ENCODE peak calls at places on chromosomes 12 and 14, in six cellular contexts. One of them, this sample, is unnamed.

GRCh38 chr14:52117433-52117832 is 48.6 kb upstream of the NID2 start:
- DNase-seq in Calu3: no peak
- DNase-seq in B cell: no peak
- DNase-seq in OCI-LY7: no peak
- DNase-seq in AG09309: peak; percentile 11
- DNase-seq in NB4: no peak
- DNase-seq in this sample: peak; percentile 72

GRCh38 chr12:11869901-11870300 is 200.8 kb upstream of the BCL2L14 start:
- DNase-seq in Calu3: no peak
- DNase-seq in B cell: no peak
- DNase-seq in OCI-LY7: no peak
- DNase-seq in AG09309: no peak
- DNase-seq in NB4: no peak
- DNase-seq in this sample: no peak

GRCh38 chr12:4960030-4960429 is 50.3 kb downstream of the KCNA1 start:
- DNase-seq in Calu3: no peak
- DNase-seq in B cell: no peak
- DNase-seq in OCI-LY7: no peak
- DNase-seq in AG09309: no peak
- DNase-seq in NB4: no peak
- DNase-seq in this sample: no peak

GRCh38 chr12:93684716-93685115 is 7.5 kb downstream of the CRADD start:
- DNase-seq in Calu3: no peak
- DNase-seq in B cell: no peak
- DNase-seq in OCI-LY7: no peak
- DNase-seq in AG09309: no peak
- DNase-seq in NB4: no peak
- DNase-seq in this sample: no peak

GRCh38 chr14:72745991-72746980 is 147.6 kb downstream of the DPF3 start:
- DNase-seq in Calu3: no peak
- DNase-seq in B cell: no peak
- DNase-seq in OCI-LY7: no peak
- DNase-seq in AG09309: peak; percentile 60
- DNase-seq in NB4: no peak
- DNase-seq in this sample: peak; percentile 41

GRCh38 chr12:113850309-113851056 is 115.6 kb downstream of the RBM19 start:
- DNase-seq in Calu3: no peak
- DNase-seq in B cell: no peak
- DNase-seq in OCI-LY7: no peak
- DNase-seq in AG09309: no peak
- DNase-seq in NB4: no peak
- DNase-seq in this sample: peak; percentile 21

GRCh38 chr12:122834921-122835692 is at the start of gene HIP1R:
- DNase-seq in Calu3: peak; percentile 71
- DNase-seq in B cell: peak; percentile 95
- DNase-seq in OCI-LY7: peak; percentile 69
- DNase-seq in AG09309: no peak
- DNase-seq in NB4: peak; percentile 63
- DNase-seq in this sample: peak; percentile 16

GRCh38 chr12:106327256-106327852 is 24.8 kb downstream of the TCP11L2 start:
- DNase-seq in Calu3: no peak
- DNase-seq in B cell: no peak
- DNase-seq in OCI-LY7: no peak
- DNase-seq in AG09309: no peak
- DNase-seq in NB4: no peak
- DNase-seq in this sample: no peak

GRCh38 chr14:35333797-35334743 is 41.9 kb downstream of the PSMA6 start:
- DNase-seq in Calu3: no peak
- DNase-seq in B cell: no peak
- DNase-seq in OCI-LY7: no peak
- DNase-seq in AG09309: no peak
- DNase-seq in NB4: peak; percentile 53
- DNase-seq in this sample: no peak

GRCh38 chr12:59158681-59159080 is 238.4 kb upstream of the LRIG3 start:
- DNase-seq in Calu3: no peak
- DNase-seq in B cell: no peak
- DNase-seq in OCI-LY7: no peak
- DNase-seq in AG09309: no peak
- DNase-seq in NB4: no peak
- DNase-seq in this sample: no peak

GRCh38 chr12:89448526-89448925 is 76.1 kb downstream of the GALNT4 start:
- DNase-seq in Calu3: no peak
- DNase-seq in B cell: no peak
- DNase-seq in OCI-LY7: no peak
- DNase-seq in AG09309: no peak
- DNase-seq in NB4: no peak
- DNase-seq in this sample: no peak

GRCh38 chr12:101670007-101670671 is 27.3 kb upstream of the CHPT1 start:
- DNase-seq in Calu3: peak; percentile 45
- DNase-seq in B cell: peak; percentile 13
- DNase-seq in OCI-LY7: peak; percentile 75
- DNase-seq in AG09309: peak; percentile 29
- DNase-seq in NB4: peak; percentile 85
- DNase-seq in this sample: peak; percentile 76
- TF ChIP-seq CTCF in Calu3: peak; percentile 48
- TF ChIP-seq CTCF in B cell: peak; percentile 75
- TF ChIP-seq CTCF in OCI-LY7: peak; percentile 79
- TF ChIP-seq CTCF in AG09309: peak; percentile 53
- TF ChIP-seq CTCF in NB4: peak; percentile 83
- TF ChIP-seq CTCF in this sample: peak; percentile 82

DNA sequence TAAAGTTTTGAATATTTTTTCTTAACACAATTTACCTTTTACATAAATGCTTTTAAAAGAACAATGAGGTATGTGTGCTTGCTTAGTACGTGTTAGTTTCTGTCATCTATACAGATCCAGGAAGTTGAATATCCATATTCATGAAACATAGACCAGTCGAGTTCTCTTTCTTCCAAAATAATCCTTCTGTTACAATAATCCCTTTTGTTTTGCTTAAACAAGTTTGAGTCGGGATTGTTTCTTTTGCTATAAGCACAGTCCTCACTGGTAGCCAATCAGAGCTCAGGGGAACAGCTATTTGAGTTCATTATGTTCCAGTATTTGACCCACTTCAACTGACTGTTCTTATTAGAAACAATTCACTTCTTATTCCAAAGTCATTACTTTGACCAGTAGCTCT is 214.7 kb upstream of the FLRT2 start:
- DNase-seq in Calu3: no peak
- DNase-seq in B cell: no peak
- DNase-seq in OCI-LY7: no peak
- DNase-seq in AG09309: no peak
- DNase-seq in NB4: no peak
- DNase-seq in this sample: no peak
- TF ChIP-seq CTCF in Calu3: no peak
- TF ChIP-seq CTCF in B cell: no peak
- TF ChIP-seq CTCF in OCI-LY7: no peak
- TF ChIP-seq CTCF in AG09309: no peak
- TF ChIP-seq CTCF in NB4: no peak
- TF ChIP-seq CTCF in this sample: no peak

GRCh38 chr14:49893309-49894213 is 679 bp downstream of the ARF6 start:
- DNase-seq in Calu3: peak; percentile 63
- DNase-seq in B cell: peak; percentile 84
- DNase-seq in OCI-LY7: peak; percentile 66
- DNase-seq in AG09309: no peak
- DNase-seq in NB4: peak; percentile 85
- DNase-seq in this sample: peak; percentile 51

GRCh38 chr14:49895480-49895879 is 2.6 kb downstream of the ARF6 start:
- DNase-seq in Calu3: no peak
- DNase-seq in B cell: no peak
- DNase-seq in OCI-LY7: peak; percentile 34
- DNase-seq in AG09309: no peak
- DNase-seq in NB4: peak; percentile 28
- DNase-seq in this sample: no peak

GRCh38 chr14:49892301-49892635 is 614 bp upstream of the ARF6 start:
- DNase-seq in Calu3: no peak
- DNase-seq in B cell: peak; percentile 64
- DNase-seq in OCI-LY7: peak; percentile 89
- DNase-seq in AG09309: peak; percentile 55
- DNase-seq in NB4: peak; percentile 85
- DNase-seq in this sample: peak; percentile 90

GRCh38 chr14:49896956-49897355 is 4.1 kb downstream of the ARF6 start:
- DNase-seq in Calu3: no peak
- DNase-seq in B cell: no peak
- DNase-seq in OCI-LY7: no peak
- DNase-seq in AG09309: no peak
- DNase-seq in NB4: peak; percentile 65
- DNase-seq in this sample: no peak

GRCh38 chr14:49892636-49893308 is at the start of gene ARF6:
- DNase-seq in Calu3: peak; percentile 98
- DNase-seq in B cell: peak; percentile 97
- DNase-seq in OCI-LY7: peak; percentile 99
- DNase-seq in AG09309: peak; percentile 85
- DNase-seq in NB4: peak; percentile 98
- DNase-seq in this sample: peak; percentile 98
- TF ChIP-seq CTCF in Calu3: no peak
- TF ChIP-seq CTCF in B cell: no peak
- TF ChIP-seq CTCF in OCI-LY7: no peak
- TF ChIP-seq CTCF in AG09309: no peak
- TF ChIP-seq CTCF in NB4: no peak
- TF ChIP-seq CTCF in this sample: no peak

GRCh38 chr12:69254046-69254445 is 14.7 kb downstream of the CPSF6 start:
- DNase-seq in Calu3: no peak
- DNase-seq in B cell: peak; percentile 15
- DNase-seq in OCI-LY7: peak; percentile 47
- DNase-seq in AG09309: no peak
- DNase-seq in NB4: peak; percentile 76
- DNase-seq in this sample: peak; percentile 65
- TF ChIP-seq CTCF in Calu3: peak; percentile 41
- TF ChIP-seq CTCF in B cell: peak; percentile 74
- TF ChIP-seq CTCF in OCI-LY7: peak; percentile 88
- TF ChIP-seq CTCF in AG09309: peak; percentile 49
- TF ChIP-seq CTCF in NB4: peak; percentile 50
- TF ChIP-seq CTCF in this sample: peak; percentile 74

GRCh38 chr12:2288471-2288870 is 235.7 kb downstream of the CACNA1C start:
- DNase-seq in Calu3: no peak
- DNase-seq in B cell: no peak
- DNase-seq in OCI-LY7: no peak
- DNase-seq in AG09309: no peak
- DNase-seq in NB4: no peak
- DNase-seq in this sample: no peak
- TF ChIP-seq CTCF in Calu3: no peak
- TF ChIP-seq CTCF in B cell: no peak
- TF ChIP-seq CTCF in OCI-LY7: no peak
- TF ChIP-seq CTCF in AG09309: no peak
- TF ChIP-seq CTCF in NB4: no peak
- TF ChIP-seq CTCF in this sample: no peak

GRCh38 chr14:78164226-78164853 is 5.8 kb upstream of the NRXN3 start:
- DNase-seq in Calu3: peak; percentile 64
- DNase-seq in B cell: no peak
- DNase-seq in OCI-LY7: peak; percentile 7
- DNase-seq in AG09309: no peak
- DNase-seq in NB4: peak; percentile 42
- DNase-seq in this sample: no peak
- TF ChIP-seq CTCF in Calu3: peak; percentile 48
- TF ChIP-seq CTCF in B cell: no peak
- TF ChIP-seq CTCF in OCI-LY7: peak; percentile 69
- TF ChIP-seq CTCF in AG09309: no peak
- TF ChIP-seq CTCF in NB4: peak; percentile 76
- TF ChIP-seq CTCF in this sample: no peak

DNA sequence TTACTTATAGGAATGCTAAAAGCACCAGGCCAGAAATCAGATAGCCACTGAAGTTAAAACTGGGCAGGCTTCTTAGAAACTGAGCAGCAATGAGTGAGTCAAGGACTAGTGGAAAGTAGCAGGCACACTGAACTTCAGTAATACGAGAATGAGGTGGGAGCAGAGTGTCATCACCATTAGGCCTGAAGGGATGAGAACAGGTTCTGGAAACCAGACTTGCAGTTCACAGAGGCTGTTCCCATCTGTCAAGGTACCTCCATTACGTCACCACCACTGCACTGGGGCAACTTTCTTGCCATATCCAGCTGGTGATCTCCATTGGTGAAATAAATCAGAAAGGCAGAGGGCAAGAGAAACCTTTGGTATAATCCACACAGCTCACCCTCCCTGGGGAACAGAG is 15.6 kb downstream of the ZNF10 start:
- DNase-seq in Calu3: no peak
- DNase-seq in B cell: no peak
- DNase-seq in OCI-LY7: no peak
- DNase-seq in AG09309: no peak
- DNase-seq in NB4: no peak
- DNase-seq in this sample: no peak
- TF ChIP-seq CTCF in Calu3: no peak
- TF ChIP-seq CTCF in B cell: no peak
- TF ChIP-seq CTCF in OCI-LY7: no peak
- TF ChIP-seq CTCF in AG09309: no peak
- TF ChIP-seq CTCF in NB4: no peak
- TF ChIP-seq CTCF in this sample: no peak

DNA sequence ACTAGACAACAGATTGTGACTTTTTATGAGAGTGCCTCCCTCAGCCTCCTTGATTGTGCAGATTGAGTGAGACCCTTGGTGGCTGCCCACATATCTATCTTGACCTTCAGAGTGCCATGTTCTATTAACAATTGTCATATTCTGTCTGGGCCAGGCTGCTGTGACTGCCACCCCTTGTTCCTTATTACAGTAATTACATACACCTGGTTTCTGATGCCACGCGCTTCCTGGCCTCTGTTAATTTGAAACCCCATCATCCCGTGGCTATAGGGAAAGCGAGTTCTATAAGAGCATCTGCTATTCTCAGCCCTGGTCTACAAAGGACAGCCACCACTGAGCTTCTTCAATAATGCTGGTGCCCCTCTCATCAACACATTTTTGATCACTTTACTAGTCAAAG is 228.7 kb downstream of the PCNX1 start:
- DNase-seq in Calu3: no peak
- DNase-seq in B cell: no peak
- DNase-seq in OCI-LY7: no peak
- DNase-seq in AG09309: no peak
- DNase-seq in NB4: no peak
- DNase-seq in this sample: no peak
- TF ChIP-seq CTCF in Calu3: no peak
- TF ChIP-seq CTCF in B cell: no peak
- TF ChIP-seq CTCF in OCI-LY7: no peak
- TF ChIP-seq CTCF in AG09309: no peak
- TF ChIP-seq CTCF in NB4: no peak
- TF ChIP-seq CTCF in this sample: no peak

DNA sequence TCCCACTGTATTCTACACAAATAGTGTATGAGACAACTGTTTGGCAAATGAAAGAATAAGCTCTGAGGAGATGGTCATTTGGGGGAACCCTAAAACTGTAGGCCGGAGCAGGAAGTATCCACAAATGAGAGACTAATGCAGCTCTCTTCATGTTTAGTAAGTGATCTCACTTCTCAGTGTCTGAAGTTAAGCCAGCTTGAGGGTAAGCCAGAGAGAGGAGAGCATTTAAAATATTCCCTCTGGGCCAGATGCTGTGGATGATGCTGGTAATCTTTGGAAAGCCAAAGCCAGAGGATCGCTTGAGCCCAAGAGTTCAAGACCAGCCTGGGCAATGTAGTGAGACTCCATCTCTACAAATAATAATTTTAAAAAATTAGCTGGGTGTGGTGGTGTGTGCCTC is 130.6 kb upstream of the SINHCAF start:
- DNase-seq in Calu3: no peak
- DNase-seq in B cell: no peak
- DNase-seq in OCI-LY7: no peak
- DNase-seq in AG09309: no peak
- DNase-seq in NB4: no peak
- DNase-seq in this sample: no peak
- TF ChIP-seq CTCF in Calu3: no peak
- TF ChIP-seq CTCF in B cell: no peak
- TF ChIP-seq CTCF in OCI-LY7: no peak
- TF ChIP-seq CTCF in AG09309: no peak
- TF ChIP-seq CTCF in NB4: no peak
- TF ChIP-seq CTCF in this sample: no peak